ENCODE peak calls at places on chromosomes 16 and 17, in eight cellular contexts. T, M, D, I, S, K, H and B are unnamed samples. For H3K4me1, the result is how much of the 10 kb centered on the place peaks cover.

GRCh38 chr17:15883617-15884111 is 61.3 kb upstream of the ADORA2B start:
- ATAC-seq in T (no peak), M (no peak), D (peak), I (no peak), S (no peak), K (no peak), H (no peak), B (no peak)

GRCh38 chr16:69180011-69180338 is 7.0 kb upstream of the SNTB2 start:
- ATAC-seq in T (no peak), M (no peak), D (no peak), I (no peak), S (no peak), K (no peak), H (no peak), B (no peak)

GRCh38 chr17:78131172-78132085 is 858 bp downstream of the TMC8 start:
- ATAC-seq in T (peak), M (no peak), D (no peak), I (no peak), S (no peak), K (no peak), H (no peak), B (no peak)

GRCh38 chr16:35187665-35188225 is 1728.3 kb downstream of the TP53TG3F start:
- ATAC-seq in T (no peak), M (no peak), D (no peak), I (no peak), S (no peak), K (no peak), H (no peak), B (no peak)

GRCh38 chr16:88549671-88550643 is 20.2 kb upstream of the ZC3H18 start:
- ATAC-seq in T (peak), M (peak), D (peak), I (peak), S (peak), K (peak), H (no peak), B (no peak)

GRCh38 chr16:31344712-31345111 is 10.3 kb upstream of the ITGAX start:
- ATAC-seq in T (peak), M (no peak), D (peak), I (no peak), S (no peak), K (peak), H (no peak), B (no peak)

GRCh38 chr17:11412653-11413052 is 171.6 kb downstream of the SHISA6 start:
- ATAC-seq in T (no peak), M (peak), D (no peak), I (no peak), S (no peak), K (no peak), H (no peak), B (no peak)

GRCh38 chr17:35404360-35404759 is 27.9 kb downstream of the SLFN12 start:
- ATAC-seq in T (peak), M (no peak), D (no peak), I (no peak), S (no peak), K (no peak), H (no peak), B (no peak)

GRCh38 chr17:55731586-55732250 is 9.1 kb upstream of the TMEM100 start:
- ATAC-seq in T (no peak), M (peak), D (no peak), I (peak), S (peak), K (peak), H (peak), B (peak)

GRCh38 chr17:14579716-14580115 is 278.8 kb downstream of the HS3ST3B1 start:
- ATAC-seq in T (no peak), M (no peak), D (no peak), I (no peak), S (no peak), K (no peak), H (no peak), B (no peak)

GRCh38 chr16:87896924-87897562 is 27.7 kb upstream of the SLC7A5 start:
- ATAC-seq in T (no peak), M (no peak), D (no peak), I (no peak), S (no peak), K (no peak), H (no peak), B (no peak)

GRCh38 chr16:85391769-85392583 is 221.1 kb upstream of the GSE1 start:
- ATAC-seq in T (no peak), M (no peak), D (no peak), I (no peak), S (no peak), K (no peak), H (no peak), B (no peak)

GRCh38 chr16:77090062-77090461 is 100.9 kb upstream of the MON1B start:
- ATAC-seq in T (no peak), M (no peak), D (no peak), I (no peak), S (no peak), K (no peak), H (no peak), B (no peak)

GRCh38 chr16:63581560-63581959 is 1540.3 kb downstream of the CDH11 start:
- ATAC-seq in T (no peak), M (no peak), D (no peak), I (no peak), S (peak), K (no peak), H (no peak), B (no peak)

GRCh38 chr17:59399914-59400313 is 68.5 kb downstream of the YPEL2 start:
- ATAC-seq in T (no peak), M (no peak), D (no peak), I (no peak), S (peak), K (peak), H (no peak), B (no peak)

GRCh38 chr16:74321356-74321755 is 24.7 kb downstream of the PSMD7 start:
- ATAC-seq in T (no peak), M (peak), D (no peak), I (peak), S (no peak), K (peak), H (peak), B (no peak)

GRCh38 chr16:1953734-1954133 is 755 bp downstream of the RPL3L start:
- ATAC-seq in T (no peak), M (no peak), D (no peak), I (no peak), S (peak), K (no peak), H (no peak), B (no peak)

GRCh38 chr16:54632322-54632721 is 298.3 kb upstream of the IRX5 start:
- ATAC-seq in T (no peak), M (no peak), D (no peak), I (no peak), S (no peak), K (no peak), H (no peak), B (no peak)

GRCh38 chr16:54632821-54633220 is 297.8 kb upstream of the IRX5 start:
- ATAC-seq in T (no peak), M (no peak), D (no peak), I (no peak), S (no peak), K (no peak), H (no peak), B (no peak)

GRCh38 chr16:54636221-54636793 is 294.4 kb upstream of the IRX5 start:
- ATAC-seq in T (no peak), M (no peak), D (no peak), I (no peak), S (no peak), K (no peak), H (no peak), B (no peak)

GRCh38 chr16:54630284-54630967 is 300.2 kb upstream of the IRX5 start:
- ATAC-seq in T (no peak), M (no peak), D (no peak), I (no peak), S (peak), K (no peak), H (no peak), B (no peak)

DNA sequence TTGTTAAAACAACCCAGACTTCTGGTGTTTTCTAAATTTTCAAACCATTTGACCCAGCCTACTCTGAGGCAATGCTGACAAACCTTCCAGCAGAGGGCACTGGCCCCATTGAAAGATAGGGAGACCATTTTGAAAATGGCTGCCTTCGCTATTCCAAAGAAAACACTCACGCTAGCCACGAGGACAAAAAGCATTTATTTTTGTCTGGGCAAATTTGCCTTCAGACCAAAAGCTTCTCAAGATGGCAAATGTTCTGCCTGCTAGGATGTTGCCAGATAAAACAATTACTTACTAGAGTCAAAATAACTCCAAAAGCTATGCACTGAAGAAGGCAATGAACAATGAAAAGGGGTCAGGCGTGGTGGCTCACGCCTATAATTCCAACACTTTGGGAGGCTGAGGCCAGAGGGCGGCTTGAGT is 296.7 kb upstream of the IRX5 start:
- ATAC-seq in T (no peak), M (no peak), D (no peak), I (peak), S (peak), K (peak), H (no peak), B (no peak)
- H3K4me1 ChIP-seq in T (under half), M (under half), D (under half), I (under half), S (under half), K (under half), H (under half), B (under half)

GRCh38 chr16:49097964-49098363 is 183.7 kb downstream of the CBLN1 start:
- ATAC-seq in T (no peak), M (no peak), D (no peak), I (no peak), S (peak), K (no peak), H (no peak), B (no peak)
- H3K4me1 ChIP-seq in T (under half), M (under half), D (under half), I (under half), S (under half), K (under half), H (under half), B (under half)

GRCh38 chr16:67542464-67542863 is 13.8 kb downstream of the RIPOR1 start:
- ATAC-seq in T (peak), M (peak), D (peak), I (no peak), S (peak), K (no peak), H (no peak), B (peak)
- H3K4me1 ChIP-seq in T (under half), M (under half), D (under half), I (under half), S (under half), K (under half), H (half or more), B (half or more)

GRCh38 chr16:19909750-19910322 is 25.2 kb upstream of the GPRC5B start:
- ATAC-seq in T (no peak), M (no peak), D (no peak), I (no peak), S (no peak), K (no peak), H (no peak), B (no peak)

GRCh38 chr16:19908921-19909320 is 24.3 kb upstream of the GPRC5B start:
- ATAC-seq in T (no peak), M (no peak), D (no peak), I (no peak), S (no peak), K (no peak), H (no peak), B (no peak)

GRCh38 chr16:19911204-19911603 is 26.6 kb upstream of the GPRC5B start:
- ATAC-seq in T (no peak), M (no peak), D (no peak), I (no peak), S (no peak), K (no peak), H (no peak), B (no peak)

GRCh38 chr16:19911747-19912146 is 27.1 kb upstream of the GPRC5B start:
- ATAC-seq in T (no peak), M (no peak), D (no peak), I (no peak), S (no peak), K (no peak), H (no peak), B (no peak)

DNA sequence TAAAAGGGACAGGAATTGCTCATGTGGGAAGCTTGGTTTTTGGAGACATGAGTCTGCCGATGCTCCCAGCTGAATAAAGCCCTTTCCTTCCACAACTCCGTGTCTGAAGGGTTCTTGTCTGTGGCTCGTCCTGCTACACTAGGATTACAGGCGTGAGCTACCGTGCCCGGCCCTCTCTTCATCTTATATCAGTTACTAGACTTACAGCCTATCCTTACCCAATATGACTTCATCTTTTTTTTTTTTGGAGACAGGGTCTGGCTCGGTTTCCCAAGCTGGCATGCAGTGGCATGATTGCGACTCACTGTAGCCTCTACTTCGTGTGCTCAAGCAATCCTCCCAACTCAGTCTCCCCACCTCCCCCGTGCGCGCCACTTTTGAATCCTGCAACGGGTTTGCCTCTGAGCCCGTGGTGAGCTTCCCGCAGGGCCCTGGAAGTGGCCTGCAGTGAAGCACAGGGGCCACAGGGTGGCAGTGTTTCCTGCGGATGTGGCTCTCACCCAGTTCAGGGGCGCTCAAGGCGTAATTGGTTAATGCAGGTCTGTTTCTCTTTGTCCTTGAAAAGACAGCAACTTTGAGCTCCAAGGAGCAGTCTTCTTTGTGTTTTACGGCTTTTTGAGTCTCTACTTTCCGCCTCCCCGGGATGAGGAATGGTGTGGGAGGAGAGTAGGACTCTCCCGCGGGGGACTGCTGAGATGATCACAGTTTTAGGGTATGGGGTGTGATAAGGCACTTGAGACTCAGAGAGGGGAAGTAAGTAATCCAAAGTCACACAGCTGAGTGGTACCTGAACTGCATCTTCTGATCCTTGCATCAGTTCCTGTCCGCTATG is 22.7 kb upstream of the GPRC5B start:
- ATAC-seq in T (peak), M (peak), D (peak), I (peak), S (peak), K (peak), H (peak), B (peak)
- H3K4me1 ChIP-seq in T (under half), M (under half), D (under half), I (under half), S (under half), K (under half), H (under half), B (under half)

GRCh38 chr16:11075163-11075562 is 130.8 kb downstream of the CLEC16A start:
- ATAC-seq in T (no peak), M (no peak), D (no peak), I (no peak), S (no peak), K (no peak), H (no peak), B (no peak)

GRCh38 chr16:11079657-11080187 is 135.4 kb downstream of the CLEC16A start:
- ATAC-seq in T (no peak), M (peak), D (no peak), I (no peak), S (no peak), K (no peak), H (no peak), B (no peak)

GRCh38 chr16:11078812-11079459 is 134.6 kb downstream of the CLEC16A start:
- ATAC-seq in T (peak), M (peak), D (no peak), I (peak), S (peak), K (no peak), H (peak), B (peak)

GRCh38 chr16:11073407-11073806 is 129.0 kb downstream of the CLEC16A start:
- ATAC-seq in T (no peak), M (no peak), D (no peak), I (no peak), S (no peak), K (no peak), H (no peak), B (no peak)

DNA sequence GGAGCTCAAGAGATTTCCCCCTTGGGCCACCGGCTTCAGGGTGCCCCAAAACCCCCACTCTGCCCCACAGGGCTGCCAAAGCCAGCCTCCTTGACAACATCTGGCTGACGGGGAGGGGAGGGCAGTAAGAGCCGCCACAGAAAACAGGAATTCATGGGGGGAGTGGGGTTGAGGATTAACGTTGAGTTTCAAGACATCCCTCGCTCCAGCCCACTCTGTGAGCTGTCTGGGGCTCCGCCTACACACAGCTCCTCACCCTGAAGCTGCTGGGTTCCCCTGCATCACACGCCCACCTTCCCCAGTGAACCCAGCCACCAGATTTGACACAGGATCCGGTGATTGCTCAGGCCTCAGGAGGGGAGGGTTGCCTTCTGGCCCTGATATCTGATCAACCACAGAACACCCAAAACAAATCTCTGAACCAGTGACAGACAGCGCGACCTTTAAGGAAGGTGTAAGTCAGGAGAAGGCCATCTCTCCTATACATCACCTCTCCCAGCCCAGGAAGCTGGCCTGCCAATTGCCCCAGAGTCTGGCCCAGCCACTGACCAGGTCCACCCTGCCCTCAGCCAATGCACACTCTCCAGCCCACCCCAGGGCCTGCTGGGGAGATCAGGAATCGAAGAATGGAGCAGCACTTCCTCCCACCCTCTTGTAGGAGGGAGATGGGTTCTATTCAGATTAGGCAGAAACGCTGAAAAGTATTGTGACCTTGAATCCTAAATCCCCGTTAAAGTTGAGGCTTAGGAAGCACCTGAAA is 132.1 kb downstream of the CLEC16A start:
- ATAC-seq in T (peak), M (peak), D (peak), I (no peak), S (no peak), K (no peak), H (no peak), B (no peak)
- H3K4me1 ChIP-seq in T (under half), M (under half), D (under half), I (under half), S (under half), K (under half), H (under half), B (under half)